ENCODE peak calls at places on chromosomes 13 and 19, in eight cellular contexts. D, U, K, N, Y, W, I and O are unnamed samples. For H3K79me2, the result is how much of the 10 kb centered on the place peaks cover.

GRCh38 chr13:31807090-31807541 is 67.8 kb downstream of the RXFP2 start:
- DNase-seq in W (peak), N (no peak), I (peak), D (no peak), Y (peak), U (no peak), K (no peak), O (peak)

GRCh38 chr19:12802267-12803106 is 618 bp downstream of the THSD8 start:
- DNase-seq in Y (no peak), I (no peak), W (no peak), N (no peak), D (no peak), K (no peak), U (no peak), O (peak)

GRCh38 chr19:50280983-50281382 is 48.2 kb downstream of the KCNC3 start:
- DNase-seq in U (no peak), K (no peak), Y (no peak), N (no peak), D (no peak), W (no peak), I (no peak), O (no peak)

GRCh38 chr13:106291006-106291405 is 244.5 kb downstream of the EFNB2 start:
- DNase-seq in W (no peak), Y (peak), N (no peak), K (no peak), U (no peak), D (no peak), I (peak), O (peak)

GRCh38 chr13:50894504-50894903 is 15.1 kb upstream of the RNASEH2B start:
- DNase-seq in I (no peak), D (no peak), N (no peak), U (no peak), W (no peak), Y (no peak), K (no peak), O (no peak)

GRCh38 chr13:31014461-31014860 is 82.0 kb downstream of the TEX26 start:
- DNase-seq in Y (no peak), N (no peak), I (no peak), U (no peak), K (no peak), W (no peak), D (no peak), O (no peak)

GRCh38 chr19:2656533-2656932 is 46.0 kb downstream of the GNG7 start:
- DNase-seq in K (no peak), Y (no peak), I (no peak), N (no peak), U (no peak), W (no peak), D (no peak), O (no peak)

GRCh38 chr19:34962945-34963530 is 991 bp downstream of the ZNF792 start:
- DNase-seq in W (peak), D (no peak), N (no peak), U (no peak), Y (no peak), K (no peak), I (peak), O (peak)

GRCh38 chr13:106129993-106130392 is 405.5 kb downstream of the EFNB2 start:
- DNase-seq in I (no peak), W (no peak), K (no peak), N (no peak), Y (no peak), U (no peak), D (no peak), O (no peak)

GRCh38 chr13:108315273-108315672 is 45.8 kb downstream of the TNFSF13B start:
- DNase-seq in I (no peak), D (peak), K (no peak), U (no peak), N (no peak), Y (no peak), W (peak), O (no peak)

GRCh38 chr13:73366241-73366640 is 307.4 kb downstream of the KLF5 start:
- DNase-seq in U (no peak), Y (no peak), I (no peak), N (no peak), K (no peak), W (no peak), D (no peak), O (no peak)

GRCh38 chr19:3803114-3803888 is 17.1 kb upstream of the MATK start:
- DNase-seq in W (no peak), Y (no peak), U (no peak), N (no peak), K (no peak), I (no peak), D (no peak), O (no peak)

GRCh38 chr13:28718538-28719226 is at the start of gene SLC46A3:
- DNase-seq in K (peak), D (peak), U (peak), N (peak), Y (peak), I (peak), W (peak), O (peak)

GRCh38 chr19:50922316-50922853 is 11.2 kb upstream of the KLK4 start:
- DNase-seq in Y (peak), I (peak), D (peak), W (peak), N (peak), U (peak), K (peak), O (peak)

GRCh38 chr19:46392837-46393236 is 20.5 kb downstream of the CCDC8 start:
- DNase-seq in N (no peak), I (no peak), Y (no peak), D (no peak), K (no peak), U (no peak), W (no peak), O (no peak)

GRCh38 chr13:103078145-103078544 is 11.9 kb upstream of the SLC10A2 start:
- DNase-seq in K (no peak), N (no peak), Y (no peak), I (no peak), D (no peak), W (no peak), U (no peak), O (no peak)
- H3K79me2 ChIP-seq in K (under half), N (under half), Y (under half), I (under half), D (under half), W (under half), U (under half), O (under half)

GRCh38 chr13:96992633-96993032 is 1.6 kb downstream of the OXGR1 start:
- DNase-seq in N (no peak), W (peak), U (no peak), K (no peak), D (no peak), Y (no peak), I (no peak), O (no peak)

GRCh38 chr13:96993660-96994029 is 631 bp downstream of the OXGR1 start:
- DNase-seq in Y (no peak), U (no peak), K (peak), I (no peak), N (peak), W (peak), D (no peak), O (peak)

GRCh38 chr13:96996097-96996496 is 1.8 kb upstream of the OXGR1 start:
- DNase-seq in Y (no peak), D (no peak), K (no peak), U (no peak), W (no peak), I (no peak), N (no peak), O (no peak)

GRCh38 chr13:96994849-96995243 is 570 bp upstream of the OXGR1 start:
- DNase-seq in I (no peak), K (peak), D (no peak), U (no peak), W (no peak), N (no peak), Y (no peak), O (no peak)

GRCh38 chr13:96994030-96994848 is at the start of gene OXGR1:
- DNase-seq in Y (no peak), W (peak), I (no peak), U (no peak), D (no peak), N (no peak), K (peak), O (peak)
- H3K4me3 ChIP-seq in Y (peak), W (peak), I (peak), U (no peak), D (peak), N (peak), K (peak), O (peak)

DNA sequence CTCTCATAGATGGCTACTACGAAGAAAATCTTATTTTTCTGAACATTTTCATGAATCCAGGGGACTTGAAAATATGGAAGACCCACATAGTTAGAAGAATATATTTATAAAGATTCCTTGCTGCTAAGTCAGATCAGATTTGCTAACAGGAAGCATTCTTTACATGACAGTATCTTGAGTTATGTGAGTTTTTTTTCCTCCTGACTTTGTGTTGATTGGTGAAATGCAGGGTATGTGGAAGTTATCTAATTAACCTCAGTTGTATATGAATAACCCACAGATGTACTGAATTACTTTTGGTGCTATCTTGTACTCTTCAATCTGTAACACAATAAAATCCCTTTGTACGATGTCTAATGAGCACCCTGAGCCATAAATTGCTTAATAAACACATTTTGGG is 53.8 kb downstream of the ESD start:
- DNase-seq in K (no peak), D (no peak), W (no peak), U (no peak), N (no peak), I (no peak), Y (peak), O (no peak)
- H3K4me2 ChIP-seq in K (no peak), D (no peak), W (no peak), U (no peak), N (no peak), I (no peak), Y (no peak), O (peak)

GRCh38 chr19:17340302-17340870 is 3.0 kb downstream of the GTPBP3 start:
- DNase-seq in D (no peak), U (no peak), Y (no peak), W (peak), K (peak), N (no peak), I (no peak), O (no peak)
- H3K79me2 ChIP-seq in D (under half), U (under half), Y (under half), W (under half), K (under half), N (under half), I (under half), O (under half)

GRCh38 chr13:37869756-37870488 is at the start of gene TRPC4:
- DNase-seq in I (peak), Y (peak), K (peak), W (peak), U (no peak), N (peak), D (peak), O (peak)

GRCh38 chr13:37868691-37869505 is 674 bp downstream of the TRPC4 start:
- DNase-seq in I (no peak), N (peak), U (no peak), D (no peak), Y (peak), K (peak), W (peak), O (peak)

GRCh38 chr13:37869506-37869755 is 141 bp downstream of the TRPC4 start:
- DNase-seq in N (no peak), K (peak), W (peak), D (no peak), U (no peak), I (no peak), Y (no peak), O (no peak)

GRCh38 chr13:37870489-37870845 is 895 bp upstream of the TRPC4 start:
- DNase-seq in U (no peak), D (no peak), Y (no peak), N (no peak), I (no peak), K (no peak), W (no peak), O (no peak)

GRCh38 chr13:37870895-37871550 is 1.5 kb upstream of the TRPC4 start:
- DNase-seq in W (peak), K (peak), Y (peak), I (peak), N (no peak), D (peak), U (no peak), O (peak)
- H3K4me3 ChIP-seq in W (no peak), K (no peak), Y (no peak), I (no peak), N (no peak), D (no peak), U (no peak), O (peak)

DNA sequence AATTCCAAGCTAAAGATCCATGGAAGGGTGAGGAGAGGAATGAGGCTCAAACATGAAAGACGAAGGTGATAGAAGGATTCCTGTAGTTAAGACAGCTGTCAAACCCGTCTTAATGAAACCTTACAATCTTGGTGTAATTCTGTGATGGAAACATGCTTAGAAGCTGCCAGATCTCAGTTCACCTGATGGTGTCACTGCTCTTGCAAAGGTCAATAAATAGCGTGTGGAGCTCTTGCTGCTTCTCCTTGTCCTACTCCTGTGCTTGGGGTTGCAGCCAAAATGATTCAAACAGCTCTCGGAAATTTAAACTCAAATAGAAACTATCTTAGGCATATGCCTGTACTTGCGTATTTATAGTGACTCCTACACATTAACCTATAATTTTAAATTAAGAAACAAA is 1705.0 kb downstream of the OLFM4 start:
- DNase-seq in W (peak), D (no peak), K (peak), U (no peak), N (peak), Y (no peak), I (no peak), O (no peak)
- H3K4me2 ChIP-seq in W (no peak), D (no peak), K (no peak), U (no peak), N (no peak), Y (no peak), I (no peak), O (no peak)

GRCh38 chr19:6261883-6262282 is 17.9 kb downstream of the MLLT1 start:
- DNase-seq in K (no peak), W (no peak), D (no peak), Y (no peak), N (no peak), I (no peak), U (no peak), O (no peak)

GRCh38 chr19:6264077-6264445 is 15.7 kb downstream of the MLLT1 start:
- DNase-seq in D (no peak), W (peak), U (no peak), Y (peak), I (no peak), N (no peak), K (no peak), O (no peak)

GRCh38 chr19:6264803-6265202 is 15.0 kb downstream of the MLLT1 start:
- DNase-seq in D (no peak), I (no peak), N (no peak), Y (no peak), U (no peak), K (no peak), W (no peak), O (no peak)

GRCh38 chr19:6262519-6262918 is 17.3 kb downstream of the MLLT1 start:
- DNase-seq in K (no peak), I (no peak), N (no peak), D (no peak), U (no peak), W (no peak), Y (no peak), O (no peak)

GRCh38 chr19:6263306-6264076 is 16.3 kb downstream of the MLLT1 start:
- DNase-seq in U (no peak), K (no peak), Y (no peak), W (no peak), I (no peak), D (no peak), N (no peak), O (no peak)
- H3K79me2 ChIP-seq in U (under half), K (half or more), Y (under half), W (under half), I (half or more), D (under half), N (half or more), O (half or more)

GRCh38 chr19:20611866-20612265 is 46.3 kb upstream of the ZNF737 start:
- DNase-seq in D (no peak), W (no peak), I (no peak), K (no peak), N (no peak), Y (no peak), U (no peak), O (no peak)

GRCh38 chr19:20616071-20616470 is 45.3 kb downstream of the ZNF626 start:
- DNase-seq in Y (no peak), K (no peak), I (no peak), N (no peak), W (no peak), U (no peak), D (no peak), O (no peak)

GRCh38 chr19:20607943-20608342 is 42.4 kb upstream of the ZNF737 start:
- DNase-seq in N (no peak), W (no peak), K (no peak), U (no peak), Y (no peak), D (no peak), I (no peak), O (no peak)

GRCh38 chr19:20612711-20613316 is 47.2 kb upstream of the ZNF737 start:
- DNase-seq in Y (no peak), W (no peak), N (no peak), K (no peak), I (peak), U (no peak), D (no peak), O (no peak)
- H3K4me3 ChIP-seq in Y (peak), W (no peak), N (no peak), K (no peak), I (peak), U (no peak), D (no peak), O (no peak)